ENCODE peak calls at places on chromosome 16, in eight cellular contexts. Z, N, X, L, M, J, R and O are unnamed samples.

GRCh38 chr16:24049113-24049512 is 207.0 kb upstream of the CACNG3 start:
- DNase-seq in Z (no peak), N (no peak), X (no peak), L (no peak), M (no peak), J (no peak), R (no peak), O (no peak)

GRCh38 chr16:23432176-23433128 is 20.5 kb downstream of the COG7 start:
- DNase-seq in Z (no peak), N (no peak), X (no peak), L (no peak), M (no peak), J (no peak), R (no peak), O (no peak)

GRCh38 chr16:54964239-54964638 is 33.6 kb downstream of the IRX5 start:
- DNase-seq in Z (no peak), N (no peak), X (no peak), L (no peak), M (no peak), J (no peak), R (no peak), O (no peak)

GRCh38 chr16:68644715-68645493 is at the start of gene CDH3:
- DNase-seq in Z (no peak), N (no peak), X (no peak), L (peak; percentile 71), M (no peak), J (peak; percentile 97), R (no peak), O (no peak)

GRCh38 chr16:15810949-15811348 is 45.9 kb downstream of the MYH11 start:
- DNase-seq in Z (no peak), N (no peak), X (no peak), L (no peak), M (no peak), J (no peak), R (no peak), O (no peak)

GRCh38 chr16:88368036-88368435 is 14.7 kb upstream of the ZNF469 start:
- DNase-seq in Z (no peak), N (no peak), X (no peak), L (no peak), M (no peak), J (no peak), R (peak; percentile 10), O (no peak)

GRCh38 chr16:50025544-50025931 is 513 bp downstream of the CNEP1R1 start:
- DNase-seq in Z (no peak), N (no peak), X (no peak), L (peak; percentile 3), M (no peak), J (no peak), R (no peak), O (no peak)

GRCh38 chr16:71439531-71439930 is 2.3 kb downstream of the TLE7 start:
- DNase-seq in Z (no peak), N (no peak), X (no peak), L (no peak), M (no peak), J (no peak), R (no peak), O (no peak)

GRCh38 chr16:75282811-75283281 is 31.4 kb upstream of the BCAR1 start:
- DNase-seq in Z (no peak), N (no peak), X (no peak), L (no peak), M (no peak), J (no peak), R (no peak), O (no peak)

GRCh38 chr16:70746040-70746707 is 54.8 kb downstream of the VAC14 start:
- DNase-seq in Z (peak; percentile 88), N (no peak), X (no peak), L (peak; percentile 73), M (peak; percentile 85), J (no peak), R (peak; percentile 50), O (no peak)

GRCh38 chr16:54940279-54940604 is 9.6 kb downstream of the IRX5 start:
- DNase-seq in Z (no peak), N (no peak), X (no peak), L (no peak), M (no peak), J (no peak), R (no peak), O (no peak)

GRCh38 chr16:89764711-89765201 is 43.4 kb downstream of the ZNF276 start:
- DNase-seq in Z (peak; percentile 8), N (no peak), X (peak; percentile 21), L (no peak), M (peak; percentile 66), J (no peak), R (no peak), O (no peak)

GRCh38 chr16:50862818-50863672 is 121.2 kb downstream of the CYLD start:
- DNase-seq in Z (no peak), N (no peak), X (no peak), L (no peak), M (peak; percentile 34), J (no peak), R (no peak), O (no peak)

GRCh38 chr16:51149721-51150158 is 1.3 kb downstream of the SALL1 start:
- DNase-seq in Z (no peak), N (no peak), X (no peak), L (no peak), M (no peak), J (peak; percentile 67), R (no peak), O (no peak)

GRCh38 chr16:53216798-53217197 is 162.0 kb downstream of the CHD9 start:
- DNase-seq in Z (no peak), N (no peak), X (no peak), L (no peak), M (no peak), J (no peak), R (no peak), O (no peak)

GRCh38 chr16:63981639-63982038 is 1140.2 kb downstream of the CDH11 start:
- DNase-seq in Z (no peak), N (no peak), X (no peak), L (no peak), M (no peak), J (no peak), R (no peak), O (no peak)

GRCh38 chr16:9345046-9345445 is 253.6 kb downstream of the HAPSTR1 start:
- DNase-seq in Z (no peak), N (no peak), X (no peak), L (no peak), M (no peak), J (no peak), R (no peak), O (no peak)

DNA sequence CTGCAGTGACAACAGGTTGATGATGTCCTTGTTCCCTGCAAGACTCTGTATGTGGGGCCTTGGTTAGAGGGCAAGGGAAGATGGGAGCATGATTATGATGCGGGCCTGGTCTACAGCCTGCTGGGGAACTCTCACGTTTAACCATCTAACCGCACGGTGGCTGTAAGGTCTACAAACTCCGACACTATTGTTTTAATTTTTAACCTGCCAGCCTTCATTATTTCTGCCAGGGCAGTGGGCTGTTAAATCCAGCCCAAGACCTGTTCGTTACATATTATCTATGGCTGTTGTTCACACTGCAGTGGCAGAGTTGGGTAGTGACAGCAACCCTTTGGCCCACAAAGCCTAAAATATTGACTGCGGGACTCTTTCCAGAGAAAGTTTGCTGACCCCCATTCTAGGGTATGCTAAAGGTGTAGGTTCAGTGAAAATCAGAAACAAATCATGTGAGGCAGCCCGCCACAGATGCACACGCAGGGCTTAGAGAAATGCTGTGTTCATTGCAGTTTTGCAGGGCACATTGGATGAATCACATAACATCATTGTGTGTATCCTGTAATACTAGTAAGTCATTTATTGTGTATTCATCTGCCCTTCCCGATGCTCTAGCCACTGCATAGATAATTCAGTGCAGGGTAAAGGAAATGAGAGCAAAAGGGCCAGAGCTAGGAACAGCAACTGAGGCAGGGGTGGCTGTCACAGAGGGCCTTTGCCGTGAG is 14.3 kb downstream of the SNX29 start:
- DNase-seq in Z (no peak), N (no peak), X (no peak), L (no peak), M (no peak), J (no peak), R (no peak), O (no peak)
- TF ChIP-seq CTCF in Z (no peak), N (no peak), X (no peak), L (no peak), M (no peak), J (no peak), R (no peak), O (no peak)

GRCh38 chr16:56931253-56931768 is 631 bp upstream of the HERPUD1 start:
- DNase-seq in Z (no peak), N (no peak), X (no peak), L (no peak), M (peak; percentile 67), J (no peak), R (no peak), O (no peak)
- H3K4me3 ChIP-seq in Z (peak overlapping the region; percentile 87), N (peak overlapping the region; percentile 96), X (peak overlapping the region; percentile 89), L (peak overlapping the region; percentile 95), M (peak overlapping the region; percentile 30), J (peak overlapping the region; percentile 91), R (peak overlapping the region; percentile 99), O (peak overlapping the region; percentile 84)

GRCh38 chr16:4868046-4868445 is 20.8 kb downstream of the UBN1 start:
- DNase-seq in Z (no peak), N (no peak), X (no peak), L (no peak), M (no peak), J (no peak), R (no peak), O (no peak)

GRCh38 chr16:4870138-4870671 is 22.9 kb downstream of the UBN1 start:
- DNase-seq in Z (no peak), N (no peak), X (no peak), L (no peak), M (no peak), J (no peak), R (no peak), O (peak; percentile 72)

GRCh38 chr16:4868573-4868972 is 21.3 kb downstream of the UBN1 start:
- DNase-seq in Z (no peak), N (no peak), X (no peak), L (no peak), M (no peak), J (no peak), R (no peak), O (no peak)

GRCh38 chr16:4866586-4866985 is 19.3 kb downstream of the UBN1 start:
- DNase-seq in Z (no peak), N (no peak), X (no peak), L (no peak), M (no peak), J (no peak), R (no peak), O (no peak)

DNA sequence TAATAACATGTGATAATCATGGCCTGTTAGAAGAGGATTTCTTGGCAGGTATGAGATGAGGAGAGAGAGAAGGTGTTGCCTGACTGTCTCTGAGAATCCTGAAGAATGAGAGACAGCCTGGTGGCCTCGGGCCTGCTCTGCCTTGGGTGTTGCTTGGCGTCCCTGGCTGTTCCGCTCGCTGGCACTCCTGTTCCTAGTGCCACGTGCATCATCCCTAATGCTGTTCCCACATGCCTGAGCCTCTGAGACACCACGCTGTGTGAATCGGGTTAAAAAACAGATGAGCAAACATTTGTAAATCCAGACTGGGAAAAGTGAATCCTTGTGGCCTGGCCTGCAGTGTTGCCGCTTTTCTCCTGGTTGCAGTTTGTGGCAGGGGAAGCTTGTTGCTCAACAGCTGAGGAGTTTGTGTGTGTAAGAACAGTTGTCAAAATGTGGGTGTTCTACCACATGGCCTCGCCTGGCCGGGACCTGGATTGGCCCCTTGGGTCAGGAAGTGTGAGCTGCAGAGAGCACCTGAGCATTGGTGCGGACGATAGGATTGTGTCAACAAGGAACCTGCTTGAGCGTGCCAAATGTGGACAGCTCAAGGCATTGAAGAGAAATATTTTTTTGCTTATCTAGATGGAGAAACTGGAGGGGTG is 22.0 kb downstream of the UBN1 start:
- DNase-seq in Z (no peak), N (no peak), X (no peak), L (no peak), M (no peak), J (no peak), R (no peak), O (peak; percentile 73)
- H3K27ac ChIP-seq in Z (no peak overlapping the region), N (no peak overlapping the region), X (no peak overlapping the region), L (no peak overlapping the region), M (no peak overlapping the region), J (no peak overlapping the region), R (peak overlapping the region; percentile 17), O (peak overlapping the region; percentile 40)

GRCh38 chr16:81729451-81729850 is 49.6 kb upstream of the PLCG2 start:
- DNase-seq in Z (no peak), N (no peak), X (no peak), L (no peak), M (no peak), J (peak; percentile 94), R (no peak), O (no peak)
- TF ChIP-seq CTCF in Z (no peak), N (no peak), X (no peak), L (no peak), M (no peak), J (peak; percentile 74), R (no peak), O (no peak)